ENCODE peak calls at places on chromosomes 2 and 18, in six cellular contexts. One of them, this sample, is unnamed.

GRCh38 chr2:179355881-179356280 is 91.2 kb upstream of the SESTD1 start:
- DNase-seq in GM23248: peak; percentile 74
- DNase-seq in uterus: no peak
- DNase-seq in OCI-LY7: no peak
- DNase-seq in cardiac muscle cell: peak; percentile 34
- DNase-seq in colonic mucosa: no peak
- DNase-seq in this sample: no peak

GRCh38 chr2:240597054-240597418 is 10.5 kb downstream of the CAPN10 start:
- DNase-seq in uterus: peak; percentile 10
- DNase-seq in OCI-LY7: no peak
- DNase-seq in GM23248: no peak
- DNase-seq in colonic mucosa: no peak
- DNase-seq in cardiac muscle cell: no peak
- DNase-seq in this sample: no peak

GRCh38 chr2:126886201-126886905 is 12.3 kb upstream of the TEX51 start:
- DNase-seq in uterus: peak; percentile 81
- DNase-seq in colonic mucosa: peak; percentile 72
- DNase-seq in GM23248: peak; percentile 70
- DNase-seq in OCI-LY7: peak; percentile 38
- DNase-seq in cardiac muscle cell: peak; percentile 78
- DNase-seq in this sample: no peak

GRCh38 chr2:174014699-174015070 is 49.5 kb upstream of the SP3 start:
- DNase-seq in GM23248: peak; percentile 32
- DNase-seq in OCI-LY7: no peak
- DNase-seq in uterus: no peak
- DNase-seq in cardiac muscle cell: no peak
- DNase-seq in colonic mucosa: no peak
- DNase-seq in this sample: no peak

GRCh38 chr2:170221317-170222288 is 43.7 kb downstream of the MYO3B start:
- DNase-seq in GM23248: no peak
- DNase-seq in OCI-LY7: no peak
- DNase-seq in cardiac muscle cell: peak; percentile 34
- DNase-seq in uterus: no peak
- DNase-seq in colonic mucosa: no peak
- DNase-seq in this sample: no peak

GRCh38 chr2:16664052-16664731 is 1.4 kb downstream of the CYRIA start:
- DNase-seq in GM23248: peak; percentile 19
- DNase-seq in cardiac muscle cell: peak; percentile 79
- DNase-seq in uterus: peak; percentile 68
- DNase-seq in OCI-LY7: peak; percentile 75
- DNase-seq in colonic mucosa: peak; percentile 62
- DNase-seq in this sample: peak; percentile 53

GRCh38 chr2:134718956-134719814 is at the start of gene TMEM163:
- DNase-seq in GM23248: peak; percentile 16
- DNase-seq in OCI-LY7: no peak
- DNase-seq in cardiac muscle cell: no peak
- DNase-seq in uterus: no peak
- DNase-seq in colonic mucosa: no peak
- DNase-seq in this sample: no peak

GRCh38 chr2:174688079-174688478 is 76.2 kb downstream of the CHRNA1 start:
- DNase-seq in uterus: no peak
- DNase-seq in OCI-LY7: peak; percentile 61
- DNase-seq in colonic mucosa: no peak
- DNase-seq in GM23248: peak; percentile 79
- DNase-seq in cardiac muscle cell: peak; percentile 62
- DNase-seq in this sample: no peak

GRCh38 chr18:57301573-57302230 is 50.7 kb upstream of the ST8SIA3 start:
- DNase-seq in cardiac muscle cell: no peak
- DNase-seq in GM23248: no peak
- DNase-seq in OCI-LY7: no peak
- DNase-seq in colonic mucosa: no peak
- DNase-seq in uterus: no peak
- DNase-seq in this sample: no peak

GRCh38 chr2:39158351-39158750 is 37.5 kb upstream of the SOS1 start:
- DNase-seq in cardiac muscle cell: peak; percentile 21
- DNase-seq in uterus: no peak
- DNase-seq in OCI-LY7: no peak
- DNase-seq in GM23248: peak; percentile 24
- DNase-seq in colonic mucosa: no peak
- DNase-seq in this sample: no peak

GRCh38 chr2:138395565-138396306 is 105.8 kb upstream of the SPOPL start:
- DNase-seq in OCI-LY7: no peak
- DNase-seq in colonic mucosa: no peak
- DNase-seq in GM23248: peak; percentile 86
- DNase-seq in uterus: no peak
- DNase-seq in cardiac muscle cell: peak; percentile 77
- DNase-seq in this sample: peak; percentile 16

GRCh38 chr18:24656571-24656971 is 196.1 kb downstream of the HRH4 start:
- DNase-seq in uterus: no peak
- DNase-seq in GM23248: peak; percentile 72
- DNase-seq in colonic mucosa: no peak
- DNase-seq in cardiac muscle cell: peak; percentile 17
- DNase-seq in OCI-LY7: no peak
- DNase-seq in this sample: no peak

GRCh38 chr2:3192281-3192818 is 185.3 kb downstream of the EIPR1 start:
- DNase-seq in colonic mucosa: no peak
- DNase-seq in GM23248: no peak
- DNase-seq in cardiac muscle cell: no peak
- DNase-seq in uterus: no peak
- DNase-seq in OCI-LY7: no peak
- DNase-seq in this sample: no peak

GRCh38 chr18:65439184-65439583 is 311.6 kb upstream of the CDH7 start:
- DNase-seq in uterus: no peak
- DNase-seq in OCI-LY7: no peak
- DNase-seq in colonic mucosa: no peak
- DNase-seq in cardiac muscle cell: no peak
- DNase-seq in GM23248: no peak
- DNase-seq in this sample: no peak

GRCh38 chr2:231364961-231365810 is 30.3 kb upstream of the B3GNT7 start:
- DNase-seq in OCI-LY7: peak; percentile 13
- DNase-seq in colonic mucosa: peak; percentile 78
- DNase-seq in cardiac muscle cell: peak; percentile 77
- DNase-seq in GM23248: peak; percentile 81
- DNase-seq in uterus: no peak
- DNase-seq in this sample: no peak

GRCh38 chr2:112345030-112346027 is 69.9 kb downstream of the ZC3H6 start:
- DNase-seq in OCI-LY7: no peak
- DNase-seq in GM23248: no peak
- DNase-seq in uterus: no peak
- DNase-seq in cardiac muscle cell: no peak
- DNase-seq in colonic mucosa: no peak
- DNase-seq in this sample: no peak

GRCh38 chr18:79548077-79548450 is 131.5 kb upstream of the CTDP1 start:
- DNase-seq in uterus: peak; percentile 11
- DNase-seq in cardiac muscle cell: no peak
- DNase-seq in colonic mucosa: no peak
- DNase-seq in GM23248: no peak
- DNase-seq in OCI-LY7: no peak
- DNase-seq in this sample: no peak

GRCh38 chr2:150410809-150411208 is 76.7 kb downstream of the RND3 start:
- DNase-seq in GM23248: peak; percentile 14
- DNase-seq in colonic mucosa: no peak
- DNase-seq in uterus: no peak
- DNase-seq in OCI-LY7: no peak
- DNase-seq in cardiac muscle cell: peak; percentile 72
- DNase-seq in this sample: no peak

GRCh38 chr2:216690451-216691209 is 4.7 kb downstream of the IGFBP5 start:
- DNase-seq in cardiac muscle cell: peak; percentile 81
- DNase-seq in uterus: peak; percentile 78
- DNase-seq in OCI-LY7: no peak
- DNase-seq in GM23248: peak; percentile 63
- DNase-seq in colonic mucosa: no peak
- DNase-seq in this sample: no peak

GRCh38 chr2:216687646-216688045 is 7.7 kb downstream of the IGFBP5 start:
- DNase-seq in GM23248: peak; percentile 22
- DNase-seq in colonic mucosa: no peak
- DNase-seq in OCI-LY7: peak; percentile 8
- DNase-seq in cardiac muscle cell: no peak
- DNase-seq in uterus: peak; percentile 20
- DNase-seq in this sample: no peak

GRCh38 chr2:216689397-216689796 is 6.0 kb downstream of the IGFBP5 start:
- DNase-seq in uterus: peak; percentile 20
- DNase-seq in cardiac muscle cell: no peak
- DNase-seq in colonic mucosa: no peak
- DNase-seq in GM23248: no peak
- DNase-seq in OCI-LY7: no peak
- DNase-seq in this sample: peak; percentile 15

GRCh38 chr2:216687111-216687510 is 8.2 kb downstream of the IGFBP5 start:
- DNase-seq in colonic mucosa: no peak
- DNase-seq in uterus: no peak
- DNase-seq in cardiac muscle cell: no peak
- DNase-seq in OCI-LY7: no peak
- DNase-seq in GM23248: no peak
- DNase-seq in this sample: no peak

GRCh38 chr2:216688731-216689360 is 6.5 kb downstream of the IGFBP5 start:
- DNase-seq in cardiac muscle cell: no peak
- DNase-seq in uterus: peak; percentile 44
- DNase-seq in OCI-LY7: no peak
- DNase-seq in GM23248: no peak
- DNase-seq in colonic mucosa: no peak
- DNase-seq in this sample: peak; percentile 75
- H3K27ac ChIP-seq in cardiac muscle cell: no peak overlapping the region
- H3K27ac ChIP-seq in uterus: peak overlapping the region; percentile 93
- H3K27ac ChIP-seq in OCI-LY7: no peak overlapping the region
- H3K27ac ChIP-seq in GM23248: no peak overlapping the region
- H3K27ac ChIP-seq in colonic mucosa: no peak overlapping the region
- H3K27ac ChIP-seq in this sample: peak overlapping the region; percentile 93

DNA sequence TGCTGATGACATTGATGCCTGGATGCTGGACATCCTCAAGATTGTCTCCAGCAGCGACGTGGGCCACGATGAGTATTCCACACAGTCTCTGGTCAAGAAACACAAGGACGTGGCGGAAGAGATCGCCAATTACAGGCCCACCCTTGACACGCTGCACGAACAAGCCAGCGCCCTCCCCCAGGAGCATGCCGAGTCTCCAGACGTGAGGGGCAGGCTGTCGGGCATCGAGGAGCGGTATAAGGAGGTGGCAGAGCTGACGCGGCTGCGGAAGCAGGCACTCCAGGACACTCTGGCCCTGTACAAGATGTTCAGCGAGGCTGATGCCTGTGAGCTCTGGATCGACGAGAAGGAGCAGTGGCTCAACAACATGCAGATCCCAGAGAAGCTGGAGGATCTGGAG is 94.1 kb upstream of the EML6 start:
- DNase-seq in GM23248: no peak
- DNase-seq in OCI-LY7: no peak
- DNase-seq in uterus: no peak
- DNase-seq in colonic mucosa: no peak
- DNase-seq in cardiac muscle cell: no peak
- DNase-seq in this sample: no peak
- H3K4me1 ChIP-seq in GM23248: peaks cover 15% of the 10 kb centered on the region
- H3K4me1 ChIP-seq in OCI-LY7: peaks cover 72% of the 10 kb centered on the region
- H3K4me1 ChIP-seq in uterus: peaks cover 5% of the 10 kb centered on the region
- H3K4me1 ChIP-seq in colonic mucosa: no peaks in the 10 kb centered on the region
- H3K4me1 ChIP-seq in cardiac muscle cell: peaks cover 1% of the 10 kb centered on the region
- H3K4me1 ChIP-seq in this sample: peaks cover 44% of the 10 kb centered on the region

DNA sequence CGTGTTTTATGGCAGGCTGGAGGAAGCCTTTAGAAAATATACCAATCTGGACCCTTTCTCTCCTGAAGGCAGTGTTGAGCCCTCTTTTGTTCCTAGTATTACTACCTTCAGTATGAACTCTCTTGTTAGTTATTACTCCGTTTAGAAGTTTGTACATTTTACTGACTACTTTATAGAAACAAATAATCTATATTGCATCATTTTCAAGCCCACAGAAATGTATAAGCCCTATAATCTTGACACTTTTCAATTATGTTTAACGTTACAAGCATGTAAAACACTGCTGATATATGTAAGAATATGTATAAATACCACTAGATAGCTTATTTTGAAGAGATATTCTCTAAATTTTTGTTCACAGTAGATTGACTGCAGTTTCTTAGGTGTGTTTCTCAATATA is 64.0 kb downstream of the SLC25A12 start:
- DNase-seq in cardiac muscle cell: no peak
- DNase-seq in OCI-LY7: no peak
- DNase-seq in GM23248: no peak
- DNase-seq in colonic mucosa: no peak
- DNase-seq in uterus: no peak
- DNase-seq in this sample: no peak
- H3K27ac ChIP-seq in cardiac muscle cell: no peak overlapping the region
- H3K27ac ChIP-seq in OCI-LY7: no peak overlapping the region
- H3K27ac ChIP-seq in GM23248: no peak overlapping the region
- H3K27ac ChIP-seq in colonic mucosa: no peak overlapping the region
- H3K27ac ChIP-seq in uterus: no peak overlapping the region
- H3K27ac ChIP-seq in this sample: no peak overlapping the region

GRCh38 chr2:136116111-136116812 is 1.7 kb downstream of the CXCR4 start:
- DNase-seq in cardiac muscle cell: peak; percentile 20
- DNase-seq in colonic mucosa: peak; percentile 61
- DNase-seq in uterus: no peak
- DNase-seq in GM23248: peak; percentile 6
- DNase-seq in OCI-LY7: peak; percentile 79
- DNase-seq in this sample: no peak

GRCh38 chr2:136115183-136115751 is 2.7 kb downstream of the CXCR4 start:
- DNase-seq in GM23248: no peak
- DNase-seq in OCI-LY7: no peak
- DNase-seq in cardiac muscle cell: no peak
- DNase-seq in colonic mucosa: no peak
- DNase-seq in uterus: no peak
- DNase-seq in this sample: no peak

GRCh38 chr2:136113767-136114070 is 4.2 kb downstream of the CXCR4 start:
- DNase-seq in OCI-LY7: no peak
- DNase-seq in uterus: no peak
- DNase-seq in cardiac muscle cell: no peak
- DNase-seq in colonic mucosa: no peak
- DNase-seq in GM23248: no peak
- DNase-seq in this sample: no peak

GRCh38 chr2:136112949-136113766 is 4.8 kb downstream of the CXCR4 start:
- DNase-seq in OCI-LY7: no peak
- DNase-seq in GM23248: no peak
- DNase-seq in uterus: no peak
- DNase-seq in cardiac muscle cell: no peak
- DNase-seq in colonic mucosa: no peak
- DNase-seq in this sample: no peak

DNA sequence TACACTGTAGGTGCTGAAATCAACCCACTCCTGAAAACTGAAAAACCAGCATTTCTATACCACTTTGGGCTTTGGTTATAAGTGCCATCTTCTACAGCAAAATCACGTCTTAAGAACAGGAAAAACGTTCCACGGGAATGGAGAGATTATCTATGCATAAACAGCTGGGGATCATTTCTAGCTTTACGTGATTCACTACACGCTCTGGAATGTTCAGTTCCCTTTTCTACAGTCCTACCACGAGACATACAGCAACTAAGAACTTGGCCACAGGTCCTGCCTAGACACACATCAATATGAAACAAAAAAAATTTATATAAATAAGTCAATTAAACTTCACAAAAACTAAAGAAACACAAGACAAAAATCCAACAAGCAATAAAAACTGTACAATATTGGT is 3.6 kb downstream of the CXCR4 start:
- DNase-seq in OCI-LY7: no peak
- DNase-seq in cardiac muscle cell: peak; percentile 3
- DNase-seq in GM23248: no peak
- DNase-seq in colonic mucosa: no peak
- DNase-seq in uterus: no peak
- DNase-seq in this sample: no peak
- H3K4me1 ChIP-seq in OCI-LY7: peaks cover 66% of the 10 kb centered on the region
- H3K4me1 ChIP-seq in cardiac muscle cell: no peaks in the 10 kb centered on the region
- H3K4me1 ChIP-seq in GM23248: no peaks in the 10 kb centered on the region
- H3K4me1 ChIP-seq in colonic mucosa: no peaks in the 10 kb centered on the region
- H3K4me1 ChIP-seq in uterus: peaks cover 17% of the 10 kb centered on the region
- H3K4me1 ChIP-seq in this sample: peaks cover 32% of the 10 kb centered on the region

This sample was measured in gastrocnemius medialis.